ENCODE peak calls at places on chromosomes 12 and 14, in four cellular contexts. F is CD4-positive, CD25-positive, alpha-beta regulatory T cell; W is astrocyte of the spinal cord; T is HL-60. E is an unnamed sample.

GRCh38 chr14:68297871-68298468 is 478.4 kb downstream of the RAD51B start:
- DNase-seq in F (no peak), W (peak; percentile 54), T (no peak), E (no peak)

GRCh38 chr12:47743311-47743860 is 15.3 kb downstream of the RAPGEF3 start:
- DNase-seq in F (no peak), W (no peak), T (no peak), E (no peak)

GRCh38 chr14:84090837-84091236 is 1439.1 kb upstream of the FLRT2 start:
- DNase-seq in F (no peak), W (peak; percentile 40), T (no peak), E (no peak)

GRCh38 chr12:126572170-126572569 is 1506.9 kb downstream of the AACS start:
- DNase-seq in F (no peak), W (no peak), T (no peak), E (no peak)

GRCh38 chr14:102225386-102225785 is 79.6 kb downstream of the MOK start:
- DNase-seq in F (no peak), W (no peak), T (no peak), E (no peak)

GRCh38 chr12:47885012-47885501 is 19.7 kb downstream of the VDR start:
- DNase-seq in F (peak; percentile 76), W (no peak), T (no peak), E (peak; percentile 46)

GRCh38 chr12:104415308-104415980 is 41.3 kb upstream of the CHST11 start:
- DNase-seq in F (no peak), W (no peak), T (no peak), E (no peak)

GRCh38 chr14:94545131-94545841 is 16.0 kb upstream of the SERPINA4 start:
- DNase-seq in F (no peak), W (peak; percentile 85), T (no peak), E (no peak)

GRCh38 chr14:59343585-59343984 is 121.6 kb downstream of the GPR135 start:
- DNase-seq in F (no peak), W (no peak), T (no peak), E (no peak)

GRCh38 chr14:36805116-36805515 is 143.5 kb downstream of the PAX9 start:
- DNase-seq in F (no peak), W (peak; percentile 10), T (no peak), E (no peak)

GRCh38 chr12:111692575-111693210 is 6.8 kb downstream of the ACAD10 start:
- DNase-seq in F (peak; percentile 9), W (peak; percentile 7), T (peak; percentile 29), E (no peak)

GRCh38 chr12:75889214-75889613 is 142.4 kb downstream of the PHLDA1 start:
- DNase-seq in F (no peak), W (no peak), T (no peak), E (no peak)

GRCh38 chr14:21917699-21918436 is 244.2 kb upstream of the OR4E1 start:
- DNase-seq in F (peak; percentile 85), W (peak; percentile 55), T (peak; percentile 26), E (peak; percentile 65)

GRCh38 chr14:22839159-22839779 is 2.9 kb downstream of the MMP14 start:
- DNase-seq in F (no peak), W (no peak), T (no peak), E (no peak)

GRCh38 chr12:7265251-7265650 is 38.6 kb upstream of the ACSM4 start:
- DNase-seq in F (no peak), W (no peak), T (no peak), E (no peak)

GRCh38 chr14:38941485-38941884 is 161.6 kb downstream of the SEC23A start:
- DNase-seq in F (no peak), W (no peak), T (no peak), E (no peak)